ENCODE peak calls at places on chromosomes 13 and 19, in ten cellular contexts. N is HL-60, F is endothelial cell of umbilical vein, I is HepG2, W is stomach, H is spleen, T is H1, U is GM23338, S is GM12891, E is GM12878. M is an unnamed sample.

GRCh38 chr13:72774019-72774418 is 7.7 kb downstream of the DIS3 start:
- DNase-seq in N (no peak), F (no peak), I (no peak), W (no peak), H (no peak), T (no peak), U (no peak), S (no peak), E (no peak), M (no peak)

GRCh38 chr19:1121395-1121794 is 17.6 kb downstream of the GPX4 start:
- DNase-seq in N (no peak), F (no peak), I (no peak), W (no peak), H (peak), T (no peak), U (no peak), S (no peak), E (no peak), M (no peak)

GRCh38 chr19:35710784-35711723 is 6.7 kb downstream of the ZBTB32 start:
- DNase-seq in N (no peak), F (no peak), I (no peak), W (no peak), H (no peak), T (no peak), U (no peak), S (peak), E (peak), M (no peak)

GRCh38 chr13:22447132-22447886 is 733.5 kb upstream of the SGCG start:
- DNase-seq in N (no peak), F (no peak), I (no peak), W (no peak), H (no peak), T (no peak), U (no peak), S (no peak), E (no peak), M (no peak)

GRCh38 chr13:102626928-102627327 is 30.1 kb downstream of the TPP2 start:
- DNase-seq in N (no peak), F (no peak), I (no peak), W (no peak), H (no peak), T (no peak), U (no peak), S (no peak), E (no peak), M (no peak)

GRCh38 chr19:29397748-29398147 is 128.0 kb upstream of the VSTM2B start:
- DNase-seq in N (no peak), F (no peak), I (no peak), W (no peak), H (no peak), T (no peak), U (no peak), S (no peak), E (no peak), M (no peak)

GRCh38 chr13:43558942-43559341 is 227.8 kb downstream of the ENOX1 start:
- DNase-seq in N (no peak), F (no peak), I (no peak), W (no peak), H (no peak), T (no peak), U (no peak), S (no peak), E (no peak), M (no peak)

GRCh38 chr19:2260341-2260751 is 4.1 kb upstream of the JSRP1 start:
- DNase-seq in N (no peak), F (no peak), I (no peak), W (no peak), H (no peak), T (no peak), U (no peak), S (no peak), E (no peak), M (no peak)

GRCh38 chr19:48249502-48250014 is 6.2 kb downstream of the CARD8 start:
- DNase-seq in N (peak), F (peak), I (no peak), W (peak), H (peak), T (no peak), U (no peak), S (no peak), E (peak), M (no peak)

GRCh38 chr19:45676851-45677263 is 8.8 kb downstream of the GIPR start:
- DNase-seq in N (no peak), F (no peak), I (no peak), W (peak), H (peak), T (no peak), U (peak), S (no peak), E (no peak), M (no peak)

GRCh38 chr13:110893571-110893970 is 21.3 kb downstream of the ANKRD10 start:
- DNase-seq in N (no peak), F (peak), I (no peak), W (no peak), H (no peak), T (no peak), U (no peak), S (no peak), E (no peak), M (no peak)

GRCh38 chr13:105121221-105121620 is 1414.2 kb downstream of the EFNB2 start:
- DNase-seq in N (no peak), F (peak), I (no peak), W (no peak), H (no peak), T (no peak), U (no peak), S (no peak), E (no peak), M (no peak)

GRCh38 chr19:32345261-32346207 is at the start of gene ZNF507:
- DNase-seq in N (peak), F (peak), I (peak), W (peak), H (peak), T (peak), U (peak), S (peak), E (no peak), M (no peak)

GRCh38 chr13:33610471-33611015 is 207.4 kb upstream of the RFC3 start:
- DNase-seq in N (no peak), F (no peak), I (peak), W (no peak), H (peak), T (peak), U (peak), S (no peak), E (no peak), M (no peak)

GRCh38 chr13:98103942-98104880 is 38.7 kb upstream of the FARP1 start:
- DNase-seq in N (no peak), F (no peak), I (peak), W (no peak), H (no peak), T (no peak), U (peak), S (no peak), E (no peak), M (no peak)

GRCh38 chr13:91804724-91805123 is 406.3 kb downstream of the GPC5 start:
- DNase-seq in N (no peak), F (no peak), I (no peak), W (no peak), H (no peak), T (no peak), U (peak), S (no peak), E (no peak), M (no peak)

GRCh38 chr19:16441661-16442071 is 30.1 kb downstream of the EPS15L1 start:
- DNase-seq in N (peak), F (peak), I (no peak), W (no peak), H (no peak), T (no peak), U (peak), S (no peak), E (no peak), M (no peak)

GRCh38 chr13:39484506-39485313 is 118.3 kb downstream of the LHFPL6 start:
- DNase-seq in N (no peak), F (peak), I (no peak), W (no peak), H (no peak), T (no peak), U (no peak), S (no peak), E (no peak), M (no peak)

GRCh38 chr19:53521373-53522202 is 16.4 kb upstream of the ZNF331 start:
- DNase-seq in N (no peak), F (no peak), I (no peak), W (no peak), H (no peak), T (no peak), U (peak), S (no peak), E (no peak), M (no peak)

GRCh38 chr13:35768551-35768950 is 292.1 kb upstream of the MAB21L1 start:
- DNase-seq in N (no peak), F (no peak), I (no peak), W (no peak), H (no peak), T (no peak), U (no peak), S (no peak), E (no peak), M (no peak)

GRCh38 chr13:34065915-34066314 is 248.0 kb downstream of the RFC3 start:
- DNase-seq in N (no peak), F (no peak), I (no peak), W (no peak), H (no peak), T (no peak), U (no peak), S (no peak), E (no peak), M (no peak)

GRCh38 chr13:23558675-23559536 is 11.3 kb upstream of the TNFRSF19 start:
- DNase-seq in N (peak), F (peak), I (peak), W (peak), H (no peak), T (no peak), U (peak), S (no peak), E (no peak), M (no peak)

GRCh38 chr19:49151339-49152217 is 3.6 kb downstream of the HRC start:
- DNase-seq in N (no peak), F (peak), I (no peak), W (peak), H (no peak), T (peak), U (peak), S (no peak), E (no peak), M (peak)

GRCh38 chr13:109251958-109252357 is 534.4 kb downstream of the IRS2 start:
- DNase-seq in N (no peak), F (peak), I (no peak), W (no peak), H (no peak), T (no peak), U (no peak), S (no peak), E (no peak), M (no peak)

GRCh38 chr13:25114220-25114619 is 18.3 kb downstream of the PABPC3 start:
- DNase-seq in N (peak), F (peak), I (peak), W (peak), H (no peak), T (peak), U (peak), S (peak), E (peak), M (peak)

GRCh38 chr19:3798137-3798536 is 12.0 kb upstream of the MATK start:
- DNase-seq in N (no peak), F (no peak), I (no peak), W (no peak), H (no peak), T (no peak), U (no peak), S (no peak), E (no peak), M (no peak)

GRCh38 chr19:36258028-36258875 is 43.3 kb downstream of the ZNF146 start:
- DNase-seq in N (no peak), F (no peak), I (no peak), W (no peak), H (no peak), T (no peak), U (no peak), S (no peak), E (no peak), M (no peak)

GRCh38 chr19:50414850-50415660 is 3.7 kb upstream of the SPIB start:
- DNase-seq in N (peak), F (peak), I (peak), W (peak), H (peak), T (peak), U (peak), S (peak), E (no peak), M (no peak)

GRCh38 chr19:3330047-3330446 is 36.3 kb upstream of the NFIC start:
- DNase-seq in N (no peak), F (no peak), I (no peak), W (no peak), H (no peak), T (no peak), U (no peak), S (no peak), E (no peak), M (no peak)

GRCh38 chr13:107376393-107377085 is 808.6 kb upstream of the ARGLU1 start:
- DNase-seq in N (no peak), F (no peak), I (no peak), W (no peak), H (no peak), T (no peak), U (no peak), S (no peak), E (no peak), M (no peak)

GRCh38 chr13:40446365-40446764 is 220.1 kb downstream of the FOXO1 start:
- DNase-seq in N (no peak), F (peak), I (no peak), W (no peak), H (no peak), T (no peak), U (no peak), S (no peak), E (no peak), M (no peak)

GRCh38 chr19:53467503-53468262 is at the start of gene ZNF813:
- DNase-seq in N (peak), F (peak), I (peak), W (peak), H (peak), T (peak), U (peak), S (peak), E (peak), M (peak)

GRCh38 chr19:21610341-21610740 is 104.9 kb downstream of the ZNF429 start:
- DNase-seq in N (no peak), F (no peak), I (no peak), W (no peak), H (no peak), T (no peak), U (no peak), S (no peak), E (no peak), M (no peak)

GRCh38 chr13:83819156-83819555 is 63.1 kb downstream of the SLITRK1 start:
- DNase-seq in N (no peak), F (no peak), I (no peak), W (no peak), H (no peak), T (no peak), U (no peak), S (no peak), E (no peak), M (no peak)

GRCh38 chr19:325173-325936 is 19.2 kb downstream of the MIER2 start:
- DNase-seq in N (no peak), F (no peak), I (no peak), W (no peak), H (no peak), T (no peak), U (no peak), S (no peak), E (no peak), M (no peak)

GRCh38 chr13:21608961-21609360 is 5.0 kb upstream of the MICU2 start:
- DNase-seq in N (no peak), F (no peak), I (no peak), W (no peak), H (no peak), T (no peak), U (no peak), S (no peak), E (no peak), M (no peak)

GRCh38 chr13:103812558-103812957 is 746.3 kb upstream of the SLC10A2 start:
- DNase-seq in N (no peak), F (peak), I (no peak), W (no peak), H (no peak), T (no peak), U (no peak), S (no peak), E (no peak), M (no peak)

GRCh38 chr13:98201178-98201577 is 24.1 kb upstream of the RNF113B start:
- DNase-seq in N (no peak), F (no peak), I (no peak), W (no peak), H (no peak), T (no peak), U (no peak), S (no peak), E (no peak), M (no peak)

GRCh38 chr13:90362718-90363117 is 984.8 kb upstream of the MIR17HG start:
- DNase-seq in N (no peak), F (no peak), I (no peak), W (no peak), H (no peak), T (no peak), U (no peak), S (no peak), E (no peak), M (no peak)

DNA sequence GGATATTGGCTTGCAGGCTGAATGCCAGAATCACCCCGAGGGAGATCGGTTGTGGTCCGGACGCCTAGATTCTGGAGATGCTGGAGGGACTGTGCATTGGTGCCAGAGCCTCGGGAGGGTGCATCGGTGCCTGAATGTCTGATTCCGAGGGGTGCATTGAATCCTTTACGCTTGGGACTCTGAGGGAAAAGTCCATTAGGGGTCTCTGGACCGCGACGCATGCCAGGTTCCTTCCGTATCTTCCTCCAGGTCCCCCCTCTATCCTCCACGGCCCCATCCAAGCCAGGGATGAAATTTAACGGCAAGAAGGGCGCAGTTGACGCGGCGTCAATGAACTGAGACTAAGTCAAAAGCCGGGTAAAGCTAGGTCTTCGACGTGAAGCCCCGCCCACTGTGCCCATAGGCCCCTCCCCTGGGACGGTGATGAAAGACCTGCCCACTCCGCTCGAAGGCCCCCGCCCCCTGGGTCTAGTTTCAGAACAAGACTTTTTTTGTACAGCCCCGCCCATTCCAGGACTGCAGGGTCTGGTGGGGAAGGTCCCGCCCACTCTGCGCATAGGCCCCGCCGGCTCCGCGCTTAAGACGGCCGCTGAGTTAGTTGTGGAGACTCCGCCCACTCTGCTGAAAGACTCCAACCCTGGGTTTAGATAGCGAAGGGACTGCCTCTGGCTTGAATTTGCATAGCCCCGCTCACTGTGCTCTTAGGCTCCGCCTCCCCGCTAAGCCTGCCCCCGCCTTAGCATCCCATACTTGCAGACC is 737 bp downstream of the ZNF575 start:
- DNase-seq in N (peak), F (peak), I (peak), W (peak), H (peak), T (peak), U (peak), S (peak), E (no peak), M (peak)
- TF ChIP-seq POLR2AphosphoS5 in N (no peak), F (peak), I (no peak), W (peak), H (peak), T (no peak), U (peak), S (no peak), E (no peak), M (peak)

GRCh38 chr13:49319555-49320350 is 72.0 kb downstream of the CDADC1 start:
- DNase-seq in N (no peak), F (no peak), I (no peak), W (no peak), H (no peak), T (no peak), U (no peak), S (no peak), E (no peak), M (no peak)
- TF ChIP-seq POLR2AphosphoS5 in N (no peak), F (no peak), I (no peak), W (no peak), H (no peak), T (no peak), U (no peak), S (no peak), E (no peak), M (no peak)

GRCh38 chr13:112942689-112943308 is 26.2 kb upstream of the MCF2L start:
- DNase-seq in N (peak), F (peak), I (peak), W (peak), H (peak), T (peak), U (peak), S (peak), E (peak), M (peak)

GRCh38 chr13:112941349-112941748 is 27.7 kb upstream of the MCF2L start:
- DNase-seq in N (no peak), F (no peak), I (no peak), W (peak), H (peak), T (no peak), U (no peak), S (no peak), E (no peak), M (no peak)

GRCh38 chr13:112940236-112940635 is 28.8 kb upstream of the MCF2L start:
- DNase-seq in N (no peak), F (no peak), I (no peak), W (peak), H (peak), T (no peak), U (no peak), S (no peak), E (no peak), M (no peak)

GRCh38 chr13:112947796-112948195 is 21.2 kb upstream of the MCF2L start:
- DNase-seq in N (no peak), F (no peak), I (no peak), W (no peak), H (no peak), T (no peak), U (no peak), S (no peak), E (no peak), M (no peak)

GRCh38 chr13:112943309-112944125 is 25.5 kb upstream of the MCF2L start:
- DNase-seq in N (peak), F (no peak), I (no peak), W (peak), H (peak), T (no peak), U (peak), S (peak), E (no peak), M (no peak)
- TF ChIP-seq POLR2AphosphoS5 in N (no peak), F (no peak), I (no peak), W (no peak), H (peak), T (no peak), U (no peak), S (no peak), E (no peak), M (no peak)

GRCh38 chr19:9823816-9824215 is 3.9 kb upstream of the UBL5 start:
- DNase-seq in N (no peak), F (no peak), I (no peak), W (no peak), H (no peak), T (no peak), U (no peak), S (no peak), E (no peak), M (no peak)

GRCh38 chr19:9828551-9829063 is 889 bp downstream of the UBL5 start:
- DNase-seq in N (peak), F (no peak), I (no peak), W (no peak), H (no peak), T (no peak), U (no peak), S (no peak), E (no peak), M (no peak)

GRCh38 chr19:9827325-9828238 is at the start of gene UBL5:
- DNase-seq in N (peak), F (peak), I (peak), W (peak), H (peak), T (peak), U (peak), S (peak), E (peak), M (peak)
- TF ChIP-seq POLR2AphosphoS5 in N (peak), F (peak), I (peak), W (peak), H (peak), T (peak), U (peak), S (peak), E (peak), M (peak)

GRCh38 chr13:79401259-79402071 is 4.6 kb downstream of the RBM26 start:
- DNase-seq in N (no peak), F (peak), I (no peak), W (no peak), H (no peak), T (no peak), U (no peak), S (no peak), E (no peak), M (no peak)
- TF ChIP-seq POLR2AphosphoS5 in N (no peak), F (no peak), I (no peak), W (no peak), H (no peak), T (no peak), U (no peak), S (no peak), E (no peak), M (no peak)

DNA sequence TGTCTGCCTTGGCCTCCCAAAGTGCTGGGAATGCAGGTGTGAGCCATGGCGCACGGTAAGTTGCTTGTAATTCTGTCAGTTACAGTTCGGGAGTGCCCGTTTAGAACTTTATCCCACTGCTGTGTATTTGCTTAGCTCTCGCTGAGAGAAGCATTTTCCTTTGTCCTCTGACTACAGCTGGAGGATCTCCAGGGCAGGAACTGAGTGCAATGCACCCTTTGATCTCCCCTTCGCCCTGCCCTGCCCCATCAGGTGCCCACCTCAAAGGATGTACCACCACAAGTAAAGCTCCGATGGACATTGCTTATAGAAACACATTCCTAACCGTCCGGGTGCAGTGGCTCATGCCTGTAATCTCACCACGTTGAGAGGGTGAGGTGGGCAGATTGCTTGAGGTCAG is 6.5 kb downstream of the BRME1 start:
- DNase-seq in N (no peak), F (no peak), I (peak), W (no peak), H (no peak), T (no peak), U (no peak), S (no peak), E (no peak), M (no peak)
- TF ChIP-seq POLR2AphosphoS5 in N (no peak), F (no peak), I (no peak), W (no peak), H (no peak), T (no peak), U (no peak), S (no peak), E (no peak), M (no peak)